ENCODE peak calls at places on chromosome 15, in seven cellular contexts. I is IMR-90, S is esophagus squamous epithelium, M is ovary, Y is GM12878, G is stomach, V is H1. N is an unnamed sample.
A peak's percentile ranks its signal among the peaks of the same experiment; 100 is the strongest.

GRCh38 chr15:63050737-63051700 is 8.5 kb downstream of the TPM1 start:
- DNase-seq in V (no peak), I (peak; percentile 88), S (no peak), G (no peak), Y (no peak), M (no peak), N (no peak)

GRCh38 chr15:65328506-65329297 is 24.2 kb downstream of the RNU5B-1 start:
- DNase-seq in G (no peak), Y (no peak), M (no peak), I (no peak), S (no peak), V (no peak), N (no peak)

GRCh38 chr15:23687143-23687470 is at the start of gene NDN:
- DNase-seq in V (no peak), G (peak; percentile 43), S (no peak), Y (no peak), I (peak; percentile 52), M (peak; percentile 75), N (no peak)

GRCh38 chr15:65212097-65212496 is 824 bp upstream of the CILP start:
- DNase-seq in S (no peak), V (no peak), G (no peak), Y (no peak), I (no peak), M (no peak), N (no peak)

GRCh38 chr15:81547517-81548132 is 173.6 kb upstream of the TMC3 start:
- DNase-seq in S (no peak), M (no peak), I (no peak), G (no peak), V (no peak), Y (no peak), N (no peak)

GRCh38 chr15:66948294-66948693 is 117.1 kb upstream of the SMAD3 start:
- DNase-seq in G (no peak), Y (no peak), V (no peak), I (peak; percentile 50), S (no peak), M (no peak), N (no peak)

GRCh38 chr15:92979011-92979701 is 79.0 kb downstream of the CHD2 start:
- DNase-seq in S (no peak), G (no peak), V (no peak), I (peak; percentile 24), M (no peak), Y (peak; percentile 9), N (no peak)

GRCh38 chr15:27645672-27646071 is 453.4 kb downstream of the OCA2 start:
- DNase-seq in S (no peak), G (no peak), I (no peak), M (no peak), Y (no peak), V (no peak), N (no peak)

GRCh38 chr15:73872370-73872769 is 994 bp upstream of the TBC1D21 start:
- DNase-seq in Y (no peak), V (no peak), M (no peak), I (peak; percentile 18), G (no peak), S (no peak), N (no peak)

GRCh38 chr15:96253137-96253747 is 77.3 kb upstream of the NR2F2 start:
- DNase-seq in I (no peak), S (no peak), G (no peak), M (no peak), Y (no peak), V (no peak), N (no peak)

GRCh38 chr15:75347222-75348033 is 589 bp downstream of the NEIL1 start:
- DNase-seq in I (no peak), Y (no peak), S (peak; percentile 31), V (no peak), G (peak; percentile 68), M (peak; percentile 76), N (peak; percentile 39)

GRCh38 chr15:51087513-51087912 is 7.2 kb downstream of the TNFAIP8L3 start:
- DNase-seq in G (no peak), Y (no peak), V (no peak), M (no peak), I (no peak), S (no peak), N (no peak)

GRCh38 chr15:42608110-42608531 is 32.7 kb downstream of the STARD9 start:
- DNase-seq in M (no peak), I (no peak), G (no peak), Y (peak; percentile 71), S (no peak), V (no peak), N (no peak)

DNA sequence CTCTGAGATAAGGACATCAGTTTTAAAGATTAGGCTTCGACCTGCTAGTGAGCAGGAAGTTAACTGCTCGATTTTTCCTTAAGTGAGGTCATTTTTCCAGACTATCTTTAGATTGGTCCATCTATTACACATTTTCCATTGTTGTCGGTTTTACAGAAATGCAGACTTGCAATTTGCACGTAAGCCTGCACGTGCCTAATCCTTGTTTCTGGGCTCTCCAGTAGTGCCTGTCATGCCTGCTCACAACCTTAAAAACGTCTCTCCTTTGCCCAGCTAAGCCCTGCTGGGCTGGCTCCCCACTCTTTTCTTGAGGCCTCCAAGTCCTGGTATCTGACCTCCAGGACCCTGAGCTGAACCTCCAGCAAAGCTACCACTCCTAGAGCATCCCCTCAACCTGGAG is 72.5 kb downstream of the MTHFS start:
- DNase-seq in M (no peak), G (no peak), I (no peak), S (no peak), V (no peak), Y (no peak), N (no peak)
- H3K36me3 ChIP-seq in M (no peaks in the 10 kb centered on the region), G (no peaks in the 10 kb centered on the region), I (no peaks in the 10 kb centered on the region), S (no peaks in the 10 kb centered on the region), V (no peaks in the 10 kb centered on the region), Y (no peaks in the 10 kb centered on the region), N (no peaks in the 10 kb centered on the region)

DNA sequence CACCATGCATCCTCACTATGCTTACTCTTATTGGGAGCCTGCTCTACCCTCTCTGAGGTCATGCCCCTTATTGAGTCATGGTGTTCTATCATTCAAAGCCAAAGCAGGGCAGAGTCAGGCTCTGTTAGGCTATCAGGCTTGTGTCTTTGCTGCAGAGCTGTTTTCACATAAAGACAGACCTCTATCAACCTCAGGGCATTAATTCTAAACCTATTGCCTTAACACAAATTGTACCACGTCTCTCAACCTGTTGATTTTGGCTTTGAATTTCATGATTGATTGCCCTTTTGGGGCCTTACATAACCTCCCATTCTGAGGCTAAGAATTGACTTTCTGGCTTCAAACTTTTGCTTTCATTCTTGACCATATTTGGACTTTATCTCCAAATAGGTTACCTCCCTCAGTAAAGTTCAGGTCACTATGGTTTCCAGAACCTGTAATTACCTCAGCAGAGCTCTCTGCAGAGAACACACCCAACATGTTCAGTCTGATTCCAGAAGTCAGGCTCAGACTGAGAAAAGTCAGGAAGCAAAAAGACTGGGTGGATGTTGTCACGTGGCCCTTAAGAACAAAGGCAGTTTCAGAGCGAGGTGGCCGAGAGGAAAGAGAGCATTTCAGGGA is 221.4 kb upstream of the NANOGP8 start:
- DNase-seq in V (no peak), Y (no peak), G (no peak), I (peak; percentile 76), M (no peak), S (no peak), N (no peak)
- TF ChIP-seq POLR2A in V (no peak), Y (no peak), G (no peak), I (no peak), M (no peak), S (no peak), N (no peak)

GRCh38 chr15:57806003-57806402 is 99.5 kb downstream of the POLR2M start:
- DNase-seq in I (no peak), G (no peak), M (no peak), Y (no peak), S (no peak), V (no peak), N (no peak)
- H3K36me3 ChIP-seq in I (no peaks in the 10 kb centered on the region), G (no peaks in the 10 kb centered on the region), M (no peaks in the 10 kb centered on the region), Y (no peaks in the 10 kb centered on the region), S (no peaks in the 10 kb centered on the region), V (no peaks in the 10 kb centered on the region), N (no peaks in the 10 kb centered on the region)

DNA sequence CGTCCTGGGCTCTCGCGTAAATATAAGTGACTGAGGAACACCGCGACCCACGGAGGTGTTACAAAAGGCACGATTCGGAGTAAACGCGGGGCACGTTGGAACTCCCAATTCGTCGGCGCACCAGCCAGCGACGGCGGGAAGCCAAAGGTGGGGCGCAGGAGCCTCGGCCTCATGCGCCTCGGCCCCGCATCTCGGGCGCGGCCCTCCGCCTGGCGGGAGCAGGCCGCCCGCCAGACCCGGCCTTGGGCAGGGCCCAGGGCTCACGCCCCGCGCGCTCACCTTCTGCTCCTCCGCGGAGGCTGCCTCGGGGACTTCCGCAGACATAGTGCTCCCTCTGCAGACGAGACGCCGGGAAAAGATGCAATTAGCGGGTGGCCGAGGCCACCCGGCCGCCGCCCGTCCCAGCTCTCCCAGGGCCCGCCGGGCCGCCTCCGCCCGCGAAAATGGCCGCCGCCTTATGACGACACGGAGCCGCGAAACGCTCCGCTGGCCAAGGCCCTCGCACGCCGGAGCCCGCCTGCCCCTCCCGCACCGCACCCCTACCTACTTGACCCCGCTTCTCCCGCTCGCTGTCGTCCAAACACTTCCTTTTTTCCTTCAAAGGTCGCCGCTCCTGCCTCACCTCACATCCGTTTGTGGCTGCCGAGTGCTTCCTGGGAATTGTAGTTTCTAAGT is at the start of gene ARPP19:
- DNase-seq in I (peak; percentile 86), V (peak; percentile 85), G (peak; percentile 91), Y (peak; percentile 69), S (peak; percentile 52), M (peak; percentile 86), N (peak; percentile 80)
- TF ChIP-seq POLR2A in I (peak; percentile 62), V (peak; percentile 89), G (no peak), Y (peak; percentile 81), S (peak; percentile 87), M (peak; percentile 78), N (peak; percentile 73)

N was measured in tibial nerve.